ENCODE peak calls at places on chromosomes 6 and 20, in six cellular contexts. B is heart left ventricle; Y is activated naive CD4-positive, alpha-beta T cell; V is tibial nerve; K is fibroblast of lung; D is amniotic stem cell. P is an unnamed sample.

GRCh38 chr6:30644769-30645168 is 2.2 kb upstream of the C6orf136 start:
- DNase-seq in V (no peak), K (no peak), D (no peak), B (no peak), Y (no peak), P (no peak)

GRCh38 chr20:6886065-6886729 is 118.7 kb downstream of the BMP2 start:
- DNase-seq in K (no peak), D (no peak), V (no peak), Y (no peak), B (no peak), P (no peak)

GRCh38 chr6:38776515-38776914 is 61.4 kb downstream of the DNAH8 start:
- DNase-seq in D (peak; percentile 23), Y (no peak), K (no peak), B (no peak), V (no peak), P (no peak)

GRCh38 chr20:31566658-31567379 is 38.3 kb upstream of the ID1 start:
- DNase-seq in Y (no peak), K (no peak), V (no peak), D (no peak), B (no peak), P (peak; percentile 59)

GRCh38 chr6:28335564-28336283 is at the start of gene ZSCAN31:
- DNase-seq in V (peak; percentile 91), K (peak; percentile 99), D (peak; percentile 97), Y (peak; percentile 25), B (peak; percentile 98), P (peak; percentile 25)

GRCh38 chr6:160238786-160239751 is 19.6 kb downstream of the SLC22A2 start:
- DNase-seq in V (no peak), K (peak; percentile 6), D (no peak), B (no peak), Y (no peak), P (no peak)

GRCh38 chr20:2296545-2297351 is 947 bp downstream of the TGM3 start:
- DNase-seq in B (no peak), Y (no peak), K (no peak), D (no peak), V (no peak), P (no peak)

GRCh38 chr6:36997811-36998722 is 7.4 kb upstream of the FGD2 start:
- DNase-seq in V (no peak), B (peak; percentile 87), Y (no peak), K (no peak), D (no peak), P (no peak)

GRCh38 chr6:144215402-144215931 is 65.2 kb downstream of the STX11 start:
- DNase-seq in D (no peak), K (peak; percentile 36), V (peak; percentile 22), Y (no peak), B (no peak), P (no peak)

GRCh38 chr6:53795702-53796450 is 1.1 kb downstream of the LRRC1 start:
- DNase-seq in Y (no peak), K (no peak), B (peak; percentile 51), V (no peak), D (no peak), P (no peak)

GRCh38 chr20:37945034-37945660 is 42.2 kb downstream of the VSTM2L start:
- DNase-seq in Y (no peak), V (no peak), B (no peak), D (no peak), K (no peak), P (no peak)

GRCh38 chr6:26184492-26184891 is 97.3 kb downstream of the HFE start:
- DNase-seq in V (no peak), D (no peak), K (no peak), B (no peak), Y (no peak), P (no peak)

GRCh38 chr20:9617940-9618339 is 103.5 kb downstream of the LAMP5 start:
- DNase-seq in B (no peak), V (no peak), K (peak; percentile 48), Y (no peak), D (no peak), P (peak; percentile 30)

GRCh38 chr6:117906454-117906904 is 585 bp upstream of the SLC35F1 start:
- DNase-seq in V (no peak), K (no peak), Y (no peak), D (no peak), B (no peak), P (no peak)

GRCh38 chr6:130223508-130223907 is 757 bp upstream of the SAMD3 start:
- DNase-seq in V (no peak), B (no peak), Y (peak; percentile 9), K (no peak), D (no peak), P (no peak)

GRCh38 chr6:77620290-77620882 is 32.5 kb upstream of the MEI4 start:
- DNase-seq in K (no peak), D (no peak), V (peak; percentile 9), Y (no peak), B (no peak), P (no peak)

GRCh38 chr6:168938546-168938945 is 315.1 kb downstream of the THBS2 start:
- DNase-seq in D (no peak), Y (no peak), B (no peak), K (no peak), V (no peak), P (no peak)

GRCh38 chr20:37361336-37361735 is 15.4 kb downstream of the SRC start:
- DNase-seq in B (no peak), K (no peak), D (no peak), V (no peak), Y (no peak), P (no peak)

GRCh38 chr6:14467591-14467990 is 350.0 kb downstream of the CD83 start:
- DNase-seq in D (no peak), Y (no peak), B (no peak), K (peak; percentile 64), V (no peak), P (no peak)

GRCh38 chr6:148285205-148285604 is 57.4 kb upstream of the SASH1 start:
- DNase-seq in K (no peak), V (no peak), B (no peak), Y (no peak), D (no peak), P (no peak)

GRCh38 chr6:32785781-32786533 is 22.6 kb upstream of the HLA-DQB2 start:
- DNase-seq in K (peak; percentile 72), B (no peak), V (peak; percentile 47), D (peak; percentile 3), Y (no peak), P (peak; percentile 8)

GRCh38 chr6:6244624-6245023 is 75.8 kb downstream of the F13A1 start:
- DNase-seq in K (no peak), D (no peak), Y (no peak), V (no peak), B (no peak), P (no peak)

GRCh38 chr6:70616728-70617260 is 50.1 kb downstream of the SDHAF4 start:
- DNase-seq in V (no peak), K (no peak), D (no peak), Y (no peak), B (no peak), P (no peak)

GRCh38 chr6:139372326-139373153 is 1.9 kb downstream of the CITED2 start:
- DNase-seq in V (no peak), K (peak; percentile 29), Y (no peak), D (no peak), B (no peak), P (no peak)

GRCh38 chr20:12835999-12836398 is 172.8 kb upstream of the SPTLC3 start:
- DNase-seq in Y (no peak), K (no peak), D (no peak), B (no peak), V (no peak), P (no peak)

GRCh38 chr6:164532546-164533362 is 776.7 kb downstream of the C6orf118 start:
- DNase-seq in Y (no peak), D (no peak), V (no peak), K (no peak), B (peak; percentile 26), P (no peak)

GRCh38 chr6:78947529-78947928 is 80.2 kb downstream of the IRAK1BP1 start:
- DNase-seq in V (no peak), B (no peak), D (no peak), Y (no peak), K (peak; percentile 29), P (no peak)

GRCh38 chr20:51121901-51122412 is 99.0 kb upstream of the KCNG1 start:
- DNase-seq in Y (no peak), D (no peak), B (no peak), K (peak; percentile 36), V (no peak), P (no peak)

GRCh38 chr6:162770955-162771354 is 43.2 kb downstream of the PACRG start:
- DNase-seq in K (no peak), Y (no peak), V (no peak), B (no peak), D (no peak), P (no peak)

GRCh38 chr6:158086706-158087518 is 81.2 kb downstream of the SERAC1 start:
- DNase-seq in V (no peak), B (peak; percentile 47), Y (no peak), D (no peak), K (peak; percentile 36), P (no peak)

GRCh38 chr6:138691595-138692057 is 81.9 kb upstream of the CCDC28A start:
- DNase-seq in V (no peak), Y (no peak), D (no peak), B (no peak), K (peak; percentile 78), P (no peak)

GRCh38 chr6:150088481-150089154 is 19.7 kb upstream of the ULBP3 start:
- DNase-seq in K (no peak), Y (no peak), B (no peak), V (no peak), D (no peak), P (no peak)

GRCh38 chr6:29633532-29633901 is 534 bp upstream of the GABBR1 start:
- DNase-seq in D (no peak), Y (no peak), B (no peak), V (no peak), K (no peak), P (no peak)

GRCh38 chr6:15303162-15303919 is 57.5 kb downstream of the JARID2 start:
- DNase-seq in V (no peak), D (no peak), Y (no peak), K (no peak), B (no peak), P (no peak)